ENCODE peak calls at places on chromosomes 13 and 19, in four cellular contexts. One of them, this sample, is unnamed.

GRCh38 chr13:49218493-49219051 is 1.6 kb upstream of the MLNR start:
- DNase-seq in H54: no peak
- DNase-seq in NCI-H1105 treated with DMSO at 0.1 percent for 48 hours: no peak
- DNase-seq in stimulated activated CD8-positive, alpha-beta memory T cell treated with anti-CD3 and anti-CD28 coated beads, Interleukin-2, amount 100 ng/mL, for 48 hours: no peak
- DNase-seq in this sample: no peak

GRCh38 chr19:955803-956746 is 28.1 kb upstream of the WDR18 start:
- DNase-seq in H54: no peak
- DNase-seq in NCI-H1105 treated with DMSO at 0.1 percent for 48 hours: no peak
- DNase-seq in stimulated activated CD8-positive, alpha-beta memory T cell treated with anti-CD3 and anti-CD28 coated beads, Interleukin-2, amount 100 ng/mL, for 48 hours: no peak
- DNase-seq in this sample: no peak

GRCh38 chr13:111449041-111449440 is 128.6 kb downstream of the TEX29 start:
- DNase-seq in H54: no peak
- DNase-seq in NCI-H1105 treated with DMSO at 0.1 percent for 48 hours: no peak
- DNase-seq in stimulated activated CD8-positive, alpha-beta memory T cell treated with anti-CD3 and anti-CD28 coated beads, Interleukin-2, amount 100 ng/mL, for 48 hours: no peak
- DNase-seq in this sample: no peak

GRCh38 chr19:27776020-27776419 is 1436.9 kb downstream of the UQCRFS1 start:
- DNase-seq in H54: peak
- DNase-seq in NCI-H1105 treated with DMSO at 0.1 percent for 48 hours: no peak
- DNase-seq in stimulated activated CD8-positive, alpha-beta memory T cell treated with anti-CD3 and anti-CD28 coated beads, Interleukin-2, amount 100 ng/mL, for 48 hours: no peak
- DNase-seq in this sample: peak

GRCh38 chr13:111518161-111518791 is 197.8 kb downstream of the TEX29 start:
- DNase-seq in H54: no peak
- DNase-seq in NCI-H1105 treated with DMSO at 0.1 percent for 48 hours: no peak
- DNase-seq in stimulated activated CD8-positive, alpha-beta memory T cell treated with anti-CD3 and anti-CD28 coated beads, Interleukin-2, amount 100 ng/mL, for 48 hours: no peak
- DNase-seq in this sample: no peak

GRCh38 chr13:49454388-49455015 is 10.4 kb downstream of the SETDB2 start:
- DNase-seq in H54: no peak
- DNase-seq in NCI-H1105 treated with DMSO at 0.1 percent for 48 hours: no peak
- DNase-seq in stimulated activated CD8-positive, alpha-beta memory T cell treated with anti-CD3 and anti-CD28 coated beads, Interleukin-2, amount 100 ng/mL, for 48 hours: no peak
- DNase-seq in this sample: no peak

GRCh38 chr13:32811297-32811800 is 204.9 kb upstream of the KL start:
- DNase-seq in H54: no peak
- DNase-seq in NCI-H1105 treated with DMSO at 0.1 percent for 48 hours: no peak
- DNase-seq in stimulated activated CD8-positive, alpha-beta memory T cell treated with anti-CD3 and anti-CD28 coated beads, Interleukin-2, amount 100 ng/mL, for 48 hours: no peak
- DNase-seq in this sample: no peak

GRCh38 chr19:12733907-12734214 is 623 bp downstream of the TRIR start:
- DNase-seq in H54: no peak
- DNase-seq in NCI-H1105 treated with DMSO at 0.1 percent for 48 hours: no peak
- DNase-seq in stimulated activated CD8-positive, alpha-beta memory T cell treated with anti-CD3 and anti-CD28 coated beads, Interleukin-2, amount 100 ng/mL, for 48 hours: no peak
- DNase-seq in this sample: no peak

GRCh38 chr19:37905936-37906867 is at the start of gene WDR87:
- DNase-seq in H54: no peak
- DNase-seq in NCI-H1105 treated with DMSO at 0.1 percent for 48 hours: peak
- DNase-seq in stimulated activated CD8-positive, alpha-beta memory T cell treated with anti-CD3 and anti-CD28 coated beads, Interleukin-2, amount 100 ng/mL, for 48 hours: peak
- DNase-seq in this sample: peak

GRCh38 chr13:32164622-32165268 is 133.2 kb downstream of the FRY start:
- DNase-seq in H54: peak
- DNase-seq in NCI-H1105 treated with DMSO at 0.1 percent for 48 hours: peak
- DNase-seq in stimulated activated CD8-positive, alpha-beta memory T cell treated with anti-CD3 and anti-CD28 coated beads, Interleukin-2, amount 100 ng/mL, for 48 hours: no peak
- DNase-seq in this sample: peak